ENCODE peak calls at places on chromosomes 7 and 10, in seven cellular contexts. C is neural crest cell; T is IMR-90; Z is HT1080; Q is PC-3; U is T-helper 17 cell; R is activated T-helper 1 cell treated with anti-CD3 and anti-CD28 coated beads, Interleukin-2, amount 50 U/mL, for 16 hours. B is an unnamed sample.

GRCh38 chr7:256461-256940 is 33.5 kb upstream of the FOXL3 start:
- DNase-seq in C (no peak), T (no peak), Z (no peak), Q (no peak), U (no peak), R (no peak), B (no peak)

GRCh38 chr10:97548828-97549455 is 23.6 kb upstream of the ANKRD2 start:
- DNase-seq in C (no peak), T (no peak), Z (no peak), Q (no peak), U (no peak), R (no peak), B (no peak)

GRCh38 chr7:100621554-100621953 is 9.2 kb downstream of the MOSPD3 start:
- DNase-seq in C (no peak), T (no peak), Z (no peak), Q (no peak), U (no peak), R (no peak), B (no peak)

GRCh38 chr10:8044908-8045727 is 9.4 kb upstream of the GATA3 start:
- DNase-seq in C (no peak), T (no peak), Z (no peak), Q (no peak), U (no peak), R (no peak), B (no peak)

GRCh38 chr10:96856317-96856716 is 24.2 kb downstream of the LCOR start:
- DNase-seq in C (no peak), T (no peak), Z (no peak), Q (no peak), U (no peak), R (no peak), B (no peak)

GRCh38 chr7:158710651-158711102 is 6.1 kb upstream of the NCAPG2 start:
- DNase-seq in C (no peak), T (peak), Z (peak), Q (no peak), U (no peak), R (no peak), B (no peak)

GRCh38 chr7:36262706-36263484 is 109.8 kb downstream of the EEPD1 start:
- DNase-seq in C (no peak), T (no peak), Z (no peak), Q (no peak), U (no peak), R (no peak), B (no peak)

GRCh38 chr7:140314571-140315480 is 83.5 kb downstream of the SLC37A3 start:
- DNase-seq in C (no peak), T (peak), Z (no peak), Q (no peak), U (no peak), R (no peak), B (no peak)

GRCh38 chr7:88377421-88377820 is 70.7 kb upstream of the STEAP4 start:
- DNase-seq in C (no peak), T (no peak), Z (peak), Q (peak), U (no peak), R (no peak), B (peak)

GRCh38 chr10:49083256-49083655 is 32.1 kb downstream of the VSTM4 start:
- DNase-seq in C (no peak), T (no peak), Z (no peak), Q (no peak), U (no peak), R (no peak), B (no peak)

GRCh38 chr7:46603780-46604725 is 683.0 kb upstream of the IGFBP3 start:
- DNase-seq in C (no peak), T (peak), Z (no peak), Q (no peak), U (no peak), R (no peak), B (no peak)

B was measured in iPS DF 6.9.